ENCODE peak calls at places on chromosome 12, in seven cellular contexts. A is heart left ventricle, Z is suprapubic skin, U is IMR-90, J is GM12892, P is erythroblast, C is lower leg skin. I is an unnamed sample.

GRCh38 chr12:27571463-27571862 is 47.5 kb downstream of the PPFIBP1 start:
- DNase-seq in J (no peak), U (peak), C (no peak), P (no peak), A (no peak), Z (no peak), I (no peak)

GRCh38 chr12:81542621-81543020 is 216.5 kb downstream of the PPFIA2 start:
- DNase-seq in Z (no peak), A (no peak), P (no peak), U (no peak), C (no peak), J (no peak), I (no peak)

GRCh38 chr12:63206494-63206893 is 55.5 kb upstream of the AVPR1A start:
- DNase-seq in J (no peak), C (no peak), P (no peak), U (no peak), A (no peak), Z (no peak), I (no peak)

GRCh38 chr12:38911611-38912010 is 6.2 kb upstream of the CPNE8 start:
- DNase-seq in Z (no peak), P (no peak), J (no peak), C (no peak), U (no peak), A (no peak), I (no peak)

GRCh38 chr12:121883315-121883660 is 5.3 kb upstream of the PSMD9 start:
- DNase-seq in Z (no peak), A (no peak), U (no peak), P (no peak), J (no peak), C (no peak), I (no peak)

GRCh38 chr12:110001596-110001995 is 2.4 kb downstream of the ANKRD13A start:
- DNase-seq in A (no peak), P (no peak), J (no peak), Z (no peak), C (no peak), U (peak), I (no peak)

GRCh38 chr12:30437044-30437443 is 258.6 kb downstream of the IPO8 start:
- DNase-seq in A (no peak), C (no peak), J (no peak), Z (no peak), P (no peak), U (no peak), I (no peak)

GRCh38 chr12:43957732-43958131 is 121.9 kb downstream of the TMEM117 start:
- DNase-seq in A (no peak), P (peak), C (no peak), Z (no peak), U (peak), J (peak), I (no peak)

GRCh38 chr12:52037248-52037861 is 13.9 kb upstream of the NR4A1 start:
- DNase-seq in U (peak), Z (peak), P (no peak), J (no peak), A (peak), C (no peak), I (peak)

GRCh38 chr12:2692156-2692555 is 102.6 kb upstream of the FKBP4 start:
- DNase-seq in U (no peak), A (no peak), Z (no peak), P (peak), C (no peak), J (no peak), I (no peak)

GRCh38 chr12:24921251-24922038 is 27.5 kb downstream of the BCAT1 start:
- DNase-seq in J (no peak), C (no peak), Z (no peak), A (no peak), U (peak), P (no peak), I (no peak)

DNA sequence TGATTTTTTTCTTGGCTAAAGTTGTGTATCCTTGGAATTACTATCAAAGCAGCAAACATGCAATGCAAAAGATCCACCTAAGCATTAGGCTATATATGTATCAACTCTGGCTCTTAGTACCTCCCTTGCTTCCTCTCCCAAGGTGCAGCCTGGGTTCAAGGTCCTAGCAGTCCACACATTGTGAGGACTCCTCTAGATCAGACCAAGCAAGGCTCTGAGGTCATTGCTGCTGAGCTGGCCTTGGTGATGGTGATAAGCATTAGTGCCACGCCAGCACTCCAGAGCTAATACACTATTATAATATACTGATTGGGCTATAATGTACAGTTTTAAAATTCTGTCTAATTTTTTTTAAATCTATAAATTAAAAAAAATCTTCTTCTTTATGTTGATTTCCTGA is 196.9 kb upstream of the BTG1 start:
- DNase-seq in J (no peak), P (peak), C (no peak), Z (no peak), A (no peak), U (no peak), I (no peak)
- TF ChIP-seq POLR2A in J (no peak), P (no peak), C (no peak), Z (no peak), A (no peak), U (no peak), I (no peak)

GRCh38 chr12:64701283-64701682 is 57.9 kb downstream of the GNS start:
- DNase-seq in Z (no peak), P (no peak), J (no peak), U (no peak), C (no peak), A (no peak), I (no peak)
- TF ChIP-seq POLR2A in Z (no peak), P (no peak), J (no peak), U (no peak), C (no peak), A (no peak), I (no peak)

GRCh38 chr12:111201495-111202236 is 167.2 kb downstream of the PHETA1 start:
- DNase-seq in U (no peak), C (no peak), A (no peak), J (no peak), Z (no peak), P (no peak), I (no peak)

GRCh38 chr12:111202237-111202592 is 166.7 kb downstream of the PHETA1 start:
- DNase-seq in J (no peak), A (no peak), C (no peak), P (no peak), U (no peak), Z (no peak), I (no peak)

GRCh38 chr12:111203969-111204368 is 164.9 kb downstream of the PHETA1 start:
- DNase-seq in J (no peak), U (no peak), Z (no peak), C (no peak), A (no peak), P (no peak), I (no peak)

GRCh38 chr12:111201036-111201435 is 167.9 kb downstream of the PHETA1 start:
- DNase-seq in A (no peak), C (no peak), J (no peak), P (no peak), Z (no peak), U (no peak), I (no peak)

GRCh38 chr12:111204684-111205305 is 164.1 kb downstream of the PHETA1 start:
- DNase-seq in Z (no peak), J (no peak), A (no peak), C (no peak), U (no peak), P (no peak), I (no peak)
- TF ChIP-seq POLR2A in Z (no peak), J (no peak), A (no peak), C (no peak), U (no peak), P (no peak), I (no peak)

DNA sequence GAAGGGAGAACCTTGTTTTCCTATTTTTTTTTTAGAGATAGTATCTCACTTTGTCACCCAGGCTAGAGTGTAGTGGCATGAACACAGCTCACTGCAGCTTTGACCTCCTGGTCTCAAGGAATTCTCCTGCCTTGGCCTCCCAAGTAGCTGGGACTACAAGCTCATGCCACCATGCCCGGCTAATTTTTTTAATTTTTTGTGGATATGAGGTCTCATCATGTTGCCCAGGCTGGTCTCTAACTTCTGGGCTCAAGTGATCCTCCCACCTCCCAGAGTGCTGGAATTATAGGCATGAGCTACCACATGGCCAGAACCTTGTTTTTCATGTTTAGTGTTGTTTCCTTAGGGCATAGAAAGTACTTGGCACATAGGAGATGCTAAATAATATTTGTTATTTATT is 13.5 kb downstream of the MANSC1 start:
- DNase-seq in Z (peak), A (no peak), J (no peak), P (no peak), C (no peak), U (no peak), I (no peak)
- TF ChIP-seq POLR2A in Z (no peak), A (no peak), J (no peak), P (no peak), C (no peak), U (no peak), I (no peak)

DNA sequence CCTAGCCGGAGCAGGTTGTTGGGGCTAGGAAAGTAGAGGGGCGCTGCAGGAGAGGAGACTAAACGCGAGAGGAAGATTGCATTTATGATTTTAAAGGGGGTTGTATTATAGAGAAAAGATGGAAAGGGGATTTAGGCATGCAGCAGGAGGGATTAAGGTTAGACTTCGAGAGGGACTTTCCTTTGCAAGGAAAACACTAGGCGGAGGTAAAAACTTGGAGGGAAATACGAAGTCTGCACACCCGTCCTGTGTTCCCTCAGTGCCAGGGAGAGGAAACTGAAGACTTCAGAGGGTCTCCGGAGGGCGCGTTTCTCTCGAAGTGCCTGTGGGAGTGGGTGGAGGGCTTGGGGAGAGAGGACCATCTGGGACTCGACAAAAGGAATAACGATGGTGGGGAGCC is 433 bp upstream of the PPP1R1A start:
- DNase-seq in P (no peak), U (no peak), C (no peak), J (no peak), Z (no peak), A (no peak), I (no peak)
- TF ChIP-seq POLR2A in P (no peak), U (no peak), C (no peak), J (no peak), Z (no peak), A (no peak), I (no peak)

GRCh38 chr12:45671254-45671653 is 58.3 kb upstream of the ARID2 start:
- DNase-seq in C (peak), Z (no peak), A (peak), J (no peak), P (no peak), U (peak), I (no peak)

GRCh38 chr12:45674583-45674982 is 54.9 kb upstream of the ARID2 start:
- DNase-seq in U (peak), J (no peak), P (no peak), A (peak), C (peak), Z (no peak), I (peak)

GRCh38 chr12:45670339-45671065 is 59.0 kb upstream of the ARID2 start:
- DNase-seq in J (no peak), A (no peak), C (no peak), Z (no peak), U (no peak), P (no peak), I (no peak)

GRCh38 chr12:45675534-45675933 is 54.0 kb upstream of the ARID2 start:
- DNase-seq in P (no peak), Z (no peak), C (no peak), J (no peak), U (no peak), A (no peak), I (no peak)

DNA sequence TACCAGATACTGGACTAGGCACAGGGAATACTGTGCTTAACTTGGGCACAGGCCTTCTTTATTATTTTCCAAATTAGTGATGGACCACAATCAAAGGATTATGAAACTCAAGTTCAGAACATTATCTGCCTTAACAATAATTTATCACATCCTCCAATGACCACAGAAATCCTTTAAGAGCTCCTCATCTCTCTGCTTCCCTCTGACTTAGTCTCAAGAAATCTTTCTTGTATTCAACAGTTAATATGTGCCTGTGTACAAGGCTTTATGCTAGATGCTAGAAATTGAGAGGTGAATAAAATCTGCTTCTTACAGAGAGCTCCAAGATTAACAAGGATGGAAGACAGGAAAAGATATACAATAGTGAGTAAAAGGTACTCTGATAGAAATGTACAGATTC is 55.3 kb upstream of the ARID2 start:
- DNase-seq in Z (no peak), P (no peak), C (no peak), J (no peak), A (no peak), U (peak), I (no peak)
- TF ChIP-seq POLR2A in Z (no peak), P (no peak), C (no peak), J (no peak), A (no peak), U (no peak), I (no peak)

I was measured in stomach.